ENCODE peak calls at places on chromosomes 5 and 9, in four cellular contexts. B is naive thymus-derived CD8-positive, alpha-beta T cell; W is transverse colon; N is stimulated activated CD4-positive, alpha-beta T cell treated with anti-CD3 and anti-CD28 coated beads, Interleukin-2, amount 100 ng/mL, for 48 hours. V is an unnamed sample.

GRCh38 chr9:38362912-38363588 is 29.5 kb upstream of the ALDH1B1 start:
- DNase-seq in N (no peak), B (no peak), W (peak), V (no peak)

GRCh38 chr9:91302831-91303230 is 58.9 kb downstream of the AUH start:
- DNase-seq in N (no peak), W (no peak), B (no peak), V (no peak)

GRCh38 chr5:11302663-11303062 is 541.6 kb upstream of the DAP start:
- DNase-seq in B (no peak), W (no peak), N (no peak), V (no peak)

GRCh38 chr9:108813951-108814601 is 41.7 kb downstream of the ACTL7B start:
- DNase-seq in N (no peak), B (no peak), W (no peak), V (no peak)

GRCh38 chr5:140145818-140146522 is 20.2 kb downstream of the IGIP start:
- DNase-seq in B (peak), W (peak), N (peak), V (peak)

GRCh38 chr5:56676091-56676768 is 139.1 kb upstream of the MAP3K1 start:
- DNase-seq in W (no peak), N (no peak), B (no peak), V (no peak)

GRCh38 chr9:78295177-78295575 is 1.7 kb upstream of the PSAT1 start:
- DNase-seq in W (no peak), N (no peak), B (no peak), V (no peak)

GRCh38 chr5:122997294-122997693 is 39.2 kb downstream of the PPIC start:
- DNase-seq in W (no peak), B (no peak), N (no peak), V (no peak)

GRCh38 chr5:84304591-84304990 is 80.1 kb downstream of the EDIL3 start:
- DNase-seq in W (no peak), B (no peak), N (no peak), V (no peak)

GRCh38 chr9:15509931-15510788 is 610 bp downstream of the PSIP1 start:
- DNase-seq in W (peak), B (peak), N (peak), V (peak)

GRCh38 chr9:30172206-30172605 is 2212.2 kb upstream of the ACO1 start:
- DNase-seq in B (no peak), N (no peak), W (no peak), V (no peak)